ENCODE peak calls at places on chromosomes 11 and 22, in seven cellular contexts. One of them, this sample, is unnamed.

GRCh38 chr11:128530119-128531091 is 57.0 kb downstream of the ETS1 start:
- DNase-seq in OCI-LY7: no peak
- DNase-seq in NCI-H1092: no peak
- DNase-seq in stomach: peak; percentile 41
- DNase-seq in pulmonary artery endothelial cell: no peak
- DNase-seq in activated CD4-positive, alpha-beta T cell treated with anti-CD3 and anti-CD28 coated beads, Interleukin-2, amount 50 U/mL, for 4 hours: no peak
- DNase-seq in COR-L47: no peak
- DNase-seq in this sample: no peak

GRCh38 chr22:17158568-17159503 is at the start of gene HDHD5:
- DNase-seq in activated CD4-positive, alpha-beta T cell treated with anti-CD3 and anti-CD28 coated beads, Interleukin-2, amount 50 U/mL, for 4 hours: peak; percentile 90
- DNase-seq in OCI-LY7: peak; percentile 91
- DNase-seq in COR-L47: peak; percentile 90
- DNase-seq in pulmonary artery endothelial cell: peak; percentile 58
- DNase-seq in NCI-H1092: peak; percentile 71
- DNase-seq in stomach: peak; percentile 93
- DNase-seq in this sample: peak; percentile 89

GRCh38 chr11:133228406-133229330 is 303.6 kb downstream of the OPCML start:
- DNase-seq in stomach: peak; percentile 29
- DNase-seq in NCI-H1092: peak; percentile 89
- DNase-seq in activated CD4-positive, alpha-beta T cell treated with anti-CD3 and anti-CD28 coated beads, Interleukin-2, amount 50 U/mL, for 4 hours: no peak
- DNase-seq in COR-L47: peak; percentile 76
- DNase-seq in OCI-LY7: no peak
- DNase-seq in pulmonary artery endothelial cell: no peak
- DNase-seq in this sample: peak; percentile 97

GRCh38 chr22:42623301-42623751 is 8.6 kb upstream of the POLDIP3 start:
- DNase-seq in activated CD4-positive, alpha-beta T cell treated with anti-CD3 and anti-CD28 coated beads, Interleukin-2, amount 50 U/mL, for 4 hours: no peak
- DNase-seq in COR-L47: no peak
- DNase-seq in NCI-H1092: no peak
- DNase-seq in stomach: peak; percentile 78
- DNase-seq in pulmonary artery endothelial cell: no peak
- DNase-seq in OCI-LY7: peak; percentile 80
- DNase-seq in this sample: no peak

GRCh38 chr11:60914620-60915249 is 777 bp downstream of the TMEM109 start:
- DNase-seq in NCI-H1092: no peak
- DNase-seq in COR-L47: no peak
- DNase-seq in OCI-LY7: peak; percentile 54
- DNase-seq in pulmonary artery endothelial cell: no peak
- DNase-seq in activated CD4-positive, alpha-beta T cell treated with anti-CD3 and anti-CD28 coated beads, Interleukin-2, amount 50 U/mL, for 4 hours: no peak
- DNase-seq in stomach: no peak
- DNase-seq in this sample: peak; percentile 27

GRCh38 chr11:78268516-78269410 is 80.0 kb downstream of the USP35 start:
- DNase-seq in COR-L47: no peak
- DNase-seq in pulmonary artery endothelial cell: no peak
- DNase-seq in NCI-H1092: no peak
- DNase-seq in OCI-LY7: no peak
- DNase-seq in stomach: no peak
- DNase-seq in activated CD4-positive, alpha-beta T cell treated with anti-CD3 and anti-CD28 coated beads, Interleukin-2, amount 50 U/mL, for 4 hours: no peak
- DNase-seq in this sample: no peak

GRCh38 chr11:128315933-128316332 is 271.4 kb downstream of the ETS1 start:
- DNase-seq in COR-L47: no peak
- DNase-seq in activated CD4-positive, alpha-beta T cell treated with anti-CD3 and anti-CD28 coated beads, Interleukin-2, amount 50 U/mL, for 4 hours: no peak
- DNase-seq in stomach: no peak
- DNase-seq in OCI-LY7: no peak
- DNase-seq in NCI-H1092: no peak
- DNase-seq in pulmonary artery endothelial cell: no peak
- DNase-seq in this sample: no peak

GRCh38 chr22:45006873-45007246 is 2.9 kb downstream of the PHF21B start:
- DNase-seq in activated CD4-positive, alpha-beta T cell treated with anti-CD3 and anti-CD28 coated beads, Interleukin-2, amount 50 U/mL, for 4 hours: no peak
- DNase-seq in COR-L47: no peak
- DNase-seq in stomach: no peak
- DNase-seq in NCI-H1092: no peak
- DNase-seq in pulmonary artery endothelial cell: no peak
- DNase-seq in OCI-LY7: no peak
- DNase-seq in this sample: no peak

GRCh38 chr22:40418366-40419201 is 48.2 kb downstream of the SGSM3 start:
- DNase-seq in COR-L47: peak; percentile 50
- DNase-seq in stomach: no peak
- DNase-seq in activated CD4-positive, alpha-beta T cell treated with anti-CD3 and anti-CD28 coated beads, Interleukin-2, amount 50 U/mL, for 4 hours: no peak
- DNase-seq in OCI-LY7: peak; percentile 86
- DNase-seq in pulmonary artery endothelial cell: no peak
- DNase-seq in NCI-H1092: peak; percentile 77
- DNase-seq in this sample: no peak

GRCh38 chr11:115217726-115218311 is 286.4 kb downstream of the CADM1 start:
- DNase-seq in activated CD4-positive, alpha-beta T cell treated with anti-CD3 and anti-CD28 coated beads, Interleukin-2, amount 50 U/mL, for 4 hours: no peak
- DNase-seq in stomach: no peak
- DNase-seq in pulmonary artery endothelial cell: no peak
- DNase-seq in COR-L47: no peak
- DNase-seq in NCI-H1092: no peak
- DNase-seq in OCI-LY7: no peak
- DNase-seq in this sample: no peak

GRCh38 chr11:126992804-126993111 is 7.8 kb downstream of the KIRREL3 start:
- DNase-seq in stomach: no peak
- DNase-seq in activated CD4-positive, alpha-beta T cell treated with anti-CD3 and anti-CD28 coated beads, Interleukin-2, amount 50 U/mL, for 4 hours: no peak
- DNase-seq in COR-L47: no peak
- DNase-seq in pulmonary artery endothelial cell: no peak
- DNase-seq in OCI-LY7: no peak
- DNase-seq in NCI-H1092: no peak
- DNase-seq in this sample: no peak

GRCh38 chr11:112459001-112459400 is 198.3 kb upstream of the PLET1 start:
- DNase-seq in OCI-LY7: no peak
- DNase-seq in stomach: no peak
- DNase-seq in NCI-H1092: no peak
- DNase-seq in pulmonary artery endothelial cell: no peak
- DNase-seq in COR-L47: no peak
- DNase-seq in activated CD4-positive, alpha-beta T cell treated with anti-CD3 and anti-CD28 coated beads, Interleukin-2, amount 50 U/mL, for 4 hours: no peak
- DNase-seq in this sample: no peak

GRCh38 chr11:113377606-113378005 is 10.0 kb upstream of the ANKK1 start:
- DNase-seq in pulmonary artery endothelial cell: no peak
- DNase-seq in COR-L47: no peak
- DNase-seq in stomach: no peak
- DNase-seq in OCI-LY7: no peak
- DNase-seq in NCI-H1092: no peak
- DNase-seq in activated CD4-positive, alpha-beta T cell treated with anti-CD3 and anti-CD28 coated beads, Interleukin-2, amount 50 U/mL, for 4 hours: no peak
- DNase-seq in this sample: no peak

GRCh38 chr11:89420981-89421380 is 70.2 kb downstream of the NOX4 start:
- DNase-seq in activated CD4-positive, alpha-beta T cell treated with anti-CD3 and anti-CD28 coated beads, Interleukin-2, amount 50 U/mL, for 4 hours: no peak
- DNase-seq in pulmonary artery endothelial cell: no peak
- DNase-seq in stomach: no peak
- DNase-seq in OCI-LY7: no peak
- DNase-seq in COR-L47: no peak
- DNase-seq in NCI-H1092: no peak
- DNase-seq in this sample: peak; percentile 19

GRCh38 chr11:86395061-86395551 is 20.4 kb downstream of the CCDC81 start:
- DNase-seq in pulmonary artery endothelial cell: no peak
- DNase-seq in stomach: no peak
- DNase-seq in activated CD4-positive, alpha-beta T cell treated with anti-CD3 and anti-CD28 coated beads, Interleukin-2, amount 50 U/mL, for 4 hours: no peak
- DNase-seq in OCI-LY7: no peak
- DNase-seq in COR-L47: no peak
- DNase-seq in NCI-H1092: no peak
- DNase-seq in this sample: no peak

GRCh38 chr11:32323814-32324130 is 111.6 kb downstream of the WT1 start:
- DNase-seq in COR-L47: no peak
- DNase-seq in activated CD4-positive, alpha-beta T cell treated with anti-CD3 and anti-CD28 coated beads, Interleukin-2, amount 50 U/mL, for 4 hours: no peak
- DNase-seq in OCI-LY7: no peak
- DNase-seq in pulmonary artery endothelial cell: no peak
- DNase-seq in NCI-H1092: no peak
- DNase-seq in stomach: no peak
- DNase-seq in this sample: no peak

GRCh38 chr11:2305140-2305861 is 3.5 kb downstream of the TSPAN32 start:
- DNase-seq in OCI-LY7: peak; percentile 84
- DNase-seq in stomach: peak; percentile 91
- DNase-seq in pulmonary artery endothelial cell: peak; percentile 20
- DNase-seq in COR-L47: peak; percentile 82
- DNase-seq in activated CD4-positive, alpha-beta T cell treated with anti-CD3 and anti-CD28 coated beads, Interleukin-2, amount 50 U/mL, for 4 hours: peak; percentile 77
- DNase-seq in NCI-H1092: peak; percentile 59
- DNase-seq in this sample: peak; percentile 40

GRCh38 chr22:46240917-46241316 is 9.2 kb downstream of the CDPF1 start:
- DNase-seq in activated CD4-positive, alpha-beta T cell treated with anti-CD3 and anti-CD28 coated beads, Interleukin-2, amount 50 U/mL, for 4 hours: no peak
- DNase-seq in OCI-LY7: no peak
- DNase-seq in NCI-H1092: no peak
- DNase-seq in pulmonary artery endothelial cell: no peak
- DNase-seq in COR-L47: no peak
- DNase-seq in stomach: no peak
- DNase-seq in this sample: no peak

GRCh38 chr11:124920870-124921609 is 2.0 kb downstream of the HEPN1 start:
- DNase-seq in activated CD4-positive, alpha-beta T cell treated with anti-CD3 and anti-CD28 coated beads, Interleukin-2, amount 50 U/mL, for 4 hours: peak; percentile 75
- DNase-seq in NCI-H1092: peak; percentile 74
- DNase-seq in pulmonary artery endothelial cell: peak; percentile 32
- DNase-seq in stomach: peak; percentile 54
- DNase-seq in COR-L47: no peak
- DNase-seq in OCI-LY7: no peak
- DNase-seq in this sample: peak; percentile 47

GRCh38 chr11:46363455-46363920 is 16.2 kb downstream of the DGKZ start:
- DNase-seq in pulmonary artery endothelial cell: peak; percentile 30
- DNase-seq in activated CD4-positive, alpha-beta T cell treated with anti-CD3 and anti-CD28 coated beads, Interleukin-2, amount 50 U/mL, for 4 hours: no peak
- DNase-seq in stomach: no peak
- DNase-seq in OCI-LY7: no peak
- DNase-seq in COR-L47: peak; percentile 28
- DNase-seq in NCI-H1092: no peak
- DNase-seq in this sample: no peak

GRCh38 chr11:74319139-74319538 is 7.7 kb upstream of the P4HA3 start:
- DNase-seq in OCI-LY7: no peak
- DNase-seq in COR-L47: no peak
- DNase-seq in activated CD4-positive, alpha-beta T cell treated with anti-CD3 and anti-CD28 coated beads, Interleukin-2, amount 50 U/mL, for 4 hours: no peak
- DNase-seq in stomach: no peak
- DNase-seq in pulmonary artery endothelial cell: peak; percentile 88
- DNase-seq in NCI-H1092: no peak
- DNase-seq in this sample: no peak

GRCh38 chr22:37467556-37467955 is 18.6 kb downstream of the MFNG start:
- DNase-seq in pulmonary artery endothelial cell: no peak
- DNase-seq in OCI-LY7: no peak
- DNase-seq in COR-L47: no peak
- DNase-seq in activated CD4-positive, alpha-beta T cell treated with anti-CD3 and anti-CD28 coated beads, Interleukin-2, amount 50 U/mL, for 4 hours: no peak
- DNase-seq in NCI-H1092: no peak
- DNase-seq in stomach: no peak
- DNase-seq in this sample: no peak

GRCh38 chr11:116830184-116830912 is 641 bp downstream of the APOC3 start:
- DNase-seq in activated CD4-positive, alpha-beta T cell treated with anti-CD3 and anti-CD28 coated beads, Interleukin-2, amount 50 U/mL, for 4 hours: no peak
- DNase-seq in pulmonary artery endothelial cell: no peak
- DNase-seq in stomach: no peak
- DNase-seq in OCI-LY7: no peak
- DNase-seq in NCI-H1092: no peak
- DNase-seq in COR-L47: no peak
- DNase-seq in this sample: no peak

GRCh38 chr22:37330200-37331033 is 48.1 kb downstream of the CYTH4 start:
- DNase-seq in OCI-LY7: peak; percentile 87
- DNase-seq in stomach: peak; percentile 43
- DNase-seq in NCI-H1092: peak; percentile 80
- DNase-seq in COR-L47: peak; percentile 78
- DNase-seq in activated CD4-positive, alpha-beta T cell treated with anti-CD3 and anti-CD28 coated beads, Interleukin-2, amount 50 U/mL, for 4 hours: peak; percentile 26
- DNase-seq in pulmonary artery endothelial cell: no peak
- DNase-seq in this sample: peak; percentile 22

GRCh38 chr11:87966744-87967143 is 208.5 kb downstream of the RAB38 start:
- DNase-seq in pulmonary artery endothelial cell: no peak
- DNase-seq in stomach: no peak
- DNase-seq in activated CD4-positive, alpha-beta T cell treated with anti-CD3 and anti-CD28 coated beads, Interleukin-2, amount 50 U/mL, for 4 hours: no peak
- DNase-seq in NCI-H1092: no peak
- DNase-seq in COR-L47: no peak
- DNase-seq in OCI-LY7: no peak
- DNase-seq in this sample: no peak

GRCh38 chr11:70381872-70382842 is 16.2 kb upstream of the CTTN start:
- DNase-seq in stomach: no peak
- DNase-seq in activated CD4-positive, alpha-beta T cell treated with anti-CD3 and anti-CD28 coated beads, Interleukin-2, amount 50 U/mL, for 4 hours: no peak
- DNase-seq in NCI-H1092: no peak
- DNase-seq in COR-L47: no peak
- DNase-seq in OCI-LY7: no peak
- DNase-seq in pulmonary artery endothelial cell: no peak
- DNase-seq in this sample: no peak

GRCh38 chr11:116821050-116821918 is 1.8 kb downstream of the APOA4 start:
- DNase-seq in stomach: no peak
- DNase-seq in COR-L47: no peak
- DNase-seq in OCI-LY7: no peak
- DNase-seq in activated CD4-positive, alpha-beta T cell treated with anti-CD3 and anti-CD28 coated beads, Interleukin-2, amount 50 U/mL, for 4 hours: no peak
- DNase-seq in pulmonary artery endothelial cell: no peak
- DNase-seq in NCI-H1092: no peak
- DNase-seq in this sample: no peak

GRCh38 chr22:22681221-22681739 is 36.9 kb downstream of the GGTLC2 start:
- DNase-seq in stomach: no peak
- DNase-seq in NCI-H1092: no peak
- DNase-seq in pulmonary artery endothelial cell: no peak
- DNase-seq in COR-L47: no peak
- DNase-seq in activated CD4-positive, alpha-beta T cell treated with anti-CD3 and anti-CD28 coated beads, Interleukin-2, amount 50 U/mL, for 4 hours: no peak
- DNase-seq in OCI-LY7: peak; percentile 46
- DNase-seq in this sample: no peak

GRCh38 chr11:31806944-31807790 is 4.0 kb downstream of the PAX6 start:
- DNase-seq in stomach: no peak
- DNase-seq in OCI-LY7: no peak
- DNase-seq in activated CD4-positive, alpha-beta T cell treated with anti-CD3 and anti-CD28 coated beads, Interleukin-2, amount 50 U/mL, for 4 hours: no peak
- DNase-seq in NCI-H1092: no peak
- DNase-seq in COR-L47: no peak
- DNase-seq in pulmonary artery endothelial cell: no peak
- DNase-seq in this sample: no peak

GRCh38 chr11:37946155-37946766 is 1348.2 kb upstream of the RAG2 start:
- DNase-seq in COR-L47: peak; percentile 19
- DNase-seq in OCI-LY7: peak; percentile 22
- DNase-seq in activated CD4-positive, alpha-beta T cell treated with anti-CD3 and anti-CD28 coated beads, Interleukin-2, amount 50 U/mL, for 4 hours: no peak
- DNase-seq in pulmonary artery endothelial cell: peak; percentile 0
- DNase-seq in stomach: peak; percentile 29
- DNase-seq in NCI-H1092: no peak
- DNase-seq in this sample: peak; percentile 3

GRCh38 chr11:5749836-5750235 is 4.2 kb upstream of the OR52N4 start:
- DNase-seq in pulmonary artery endothelial cell: no peak
- DNase-seq in activated CD4-positive, alpha-beta T cell treated with anti-CD3 and anti-CD28 coated beads, Interleukin-2, amount 50 U/mL, for 4 hours: no peak
- DNase-seq in NCI-H1092: no peak
- DNase-seq in COR-L47: no peak
- DNase-seq in OCI-LY7: no peak
- DNase-seq in stomach: no peak
- DNase-seq in this sample: no peak

GRCh38 chr22:38923463-38924196 is 33.8 kb upstream of the APOBEC3A start:
- DNase-seq in NCI-H1092: no peak
- DNase-seq in OCI-LY7: no peak
- DNase-seq in pulmonary artery endothelial cell: peak; percentile 32
- DNase-seq in activated CD4-positive, alpha-beta T cell treated with anti-CD3 and anti-CD28 coated beads, Interleukin-2, amount 50 U/mL, for 4 hours: no peak
- DNase-seq in COR-L47: no peak
- DNase-seq in stomach: peak; percentile 80
- DNase-seq in this sample: no peak

GRCh38 chr11:15742626-15743243 is 613.6 kb downstream of the SOX6 start:
- DNase-seq in activated CD4-positive, alpha-beta T cell treated with anti-CD3 and anti-CD28 coated beads, Interleukin-2, amount 50 U/mL, for 4 hours: no peak
- DNase-seq in NCI-H1092: peak; percentile 70
- DNase-seq in stomach: no peak
- DNase-seq in OCI-LY7: no peak
- DNase-seq in pulmonary artery endothelial cell: no peak
- DNase-seq in COR-L47: no peak
- DNase-seq in this sample: peak; percentile 4

GRCh38 chr22:49973018-49973965 is 12.7 kb downstream of the PIM3 start:
- DNase-seq in activated CD4-positive, alpha-beta T cell treated with anti-CD3 and anti-CD28 coated beads, Interleukin-2, amount 50 U/mL, for 4 hours: no peak
- DNase-seq in OCI-LY7: no peak
- DNase-seq in pulmonary artery endothelial cell: no peak
- DNase-seq in NCI-H1092: no peak
- DNase-seq in COR-L47: no peak
- DNase-seq in stomach: no peak
- DNase-seq in this sample: no peak

GRCh38 chr11:120294096-120294495 is 31.0 kb upstream of the TLCD5 start:
- DNase-seq in activated CD4-positive, alpha-beta T cell treated with anti-CD3 and anti-CD28 coated beads, Interleukin-2, amount 50 U/mL, for 4 hours: no peak
- DNase-seq in NCI-H1092: no peak
- DNase-seq in stomach: no peak
- DNase-seq in pulmonary artery endothelial cell: no peak
- DNase-seq in OCI-LY7: no peak
- DNase-seq in COR-L47: no peak
- DNase-seq in this sample: no peak